ENCODE peak calls at places on chromosome 3, in seven cellular contexts. F is HCT116, X is GM23338, B is esophagus muscularis mucosa, O is testis, I is MM.1S, S is upper lobe of right lung. H is an unnamed sample. For H3K4me1, the result is how much of the 10 kb centered on the place peaks cover.

GRCh38 chr3:13657660-13658435 is 108.9 kb downstream of the FBLN2 start:
- DNase-seq in F (peak), X (peak), B (no peak), O (peak), I (peak), S (peak), H (peak)

GRCh38 chr3:13686332-13686731 is 137.4 kb downstream of the FBLN2 start:
- DNase-seq in F (no peak), X (peak), B (no peak), O (no peak), I (no peak), S (no peak), H (no peak)

GRCh38 chr3:11910971-11911531 is 64.4 kb upstream of the TAMM41 start:
- DNase-seq in F (no peak), X (no peak), B (no peak), O (no peak), I (no peak), S (peak), H (no peak)

GRCh38 chr3:150286390-150287147 is 121.5 kb upstream of the TSC22D2 start:
- DNase-seq in F (peak), X (peak), B (no peak), O (no peak), I (peak), S (no peak), H (no peak)

GRCh38 chr3:57544181-57545125 is at the start of gene DNAH12:
- DNase-seq in F (no peak), X (peak), B (no peak), O (peak), I (no peak), S (peak), H (peak)

GRCh38 chr3:140153736-140154135 is 218.8 kb downstream of the CLSTN2 start:
- DNase-seq in F (no peak), X (no peak), B (peak), O (no peak), I (no peak), S (no peak), H (no peak)

GRCh38 chr3:100097919-100098896 is 16.1 kb downstream of the FILIP1L start:
- DNase-seq in F (no peak), X (no peak), B (no peak), O (no peak), I (no peak), S (no peak), H (peak)

GRCh38 chr3:122697952-122698625 is 17.4 kb downstream of the PARP14 start:
- DNase-seq in F (no peak), X (no peak), B (no peak), O (no peak), I (no peak), S (no peak), H (no peak)

GRCh38 chr3:52246728-52247454 is 1.3 kb downstream of the PPM1M start:
- DNase-seq in F (no peak), X (no peak), B (no peak), O (no peak), I (no peak), S (peak), H (peak)

DNA sequence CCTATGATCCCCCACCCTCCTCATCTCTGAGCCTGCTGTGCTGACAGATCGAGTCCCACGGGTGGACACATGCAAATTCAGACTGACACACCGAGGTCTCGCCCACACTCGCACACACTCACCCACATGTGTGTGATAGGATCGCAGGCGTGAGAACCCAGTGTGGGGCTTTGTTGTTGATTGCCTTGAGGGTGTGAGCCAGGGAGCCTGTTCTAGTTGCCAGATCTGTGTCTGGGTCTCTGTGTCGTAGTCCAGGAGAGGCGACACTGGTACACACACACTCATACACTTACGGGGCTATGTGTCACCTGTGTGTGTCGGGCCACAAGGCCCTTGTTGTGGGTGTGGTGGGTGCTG is 2.0 kb downstream of the EPHB3 start:
- DNase-seq in F (no peak), X (no peak), B (no peak), O (no peak), I (no peak), S (no peak), H (no peak)
- H3K4me1 ChIP-seq in F (under half), X (half or more), B (half or more), O (under half), I (under half), S (under half), H (half or more)

DNA sequence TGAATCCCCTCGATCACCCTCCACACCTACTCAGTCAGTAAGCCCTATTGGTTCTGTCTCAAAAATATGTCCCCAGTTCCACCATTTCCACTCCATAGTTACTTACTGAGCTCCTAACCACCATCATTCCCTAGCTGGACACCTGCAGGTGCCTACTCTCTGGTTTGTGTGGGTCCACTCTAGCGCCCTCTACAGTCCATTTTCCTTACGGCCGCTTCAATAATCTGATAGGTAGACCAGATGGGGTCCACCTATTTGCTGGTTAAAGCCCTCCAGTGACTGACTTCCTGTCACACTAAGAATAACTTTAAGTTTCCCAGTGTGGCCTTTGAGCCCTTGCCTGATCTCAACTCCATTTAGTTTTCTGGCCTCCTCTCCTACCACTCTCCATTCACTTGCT is 5.0 kb downstream of the GXYLT2 start:
- DNase-seq in F (no peak), X (peak), B (no peak), O (peak), I (no peak), S (no peak), H (no peak)
- TF ChIP-seq CTCF in F (peak), X (peak), B (no peak), O (no peak), I (peak), S (peak), H (no peak)

DNA sequence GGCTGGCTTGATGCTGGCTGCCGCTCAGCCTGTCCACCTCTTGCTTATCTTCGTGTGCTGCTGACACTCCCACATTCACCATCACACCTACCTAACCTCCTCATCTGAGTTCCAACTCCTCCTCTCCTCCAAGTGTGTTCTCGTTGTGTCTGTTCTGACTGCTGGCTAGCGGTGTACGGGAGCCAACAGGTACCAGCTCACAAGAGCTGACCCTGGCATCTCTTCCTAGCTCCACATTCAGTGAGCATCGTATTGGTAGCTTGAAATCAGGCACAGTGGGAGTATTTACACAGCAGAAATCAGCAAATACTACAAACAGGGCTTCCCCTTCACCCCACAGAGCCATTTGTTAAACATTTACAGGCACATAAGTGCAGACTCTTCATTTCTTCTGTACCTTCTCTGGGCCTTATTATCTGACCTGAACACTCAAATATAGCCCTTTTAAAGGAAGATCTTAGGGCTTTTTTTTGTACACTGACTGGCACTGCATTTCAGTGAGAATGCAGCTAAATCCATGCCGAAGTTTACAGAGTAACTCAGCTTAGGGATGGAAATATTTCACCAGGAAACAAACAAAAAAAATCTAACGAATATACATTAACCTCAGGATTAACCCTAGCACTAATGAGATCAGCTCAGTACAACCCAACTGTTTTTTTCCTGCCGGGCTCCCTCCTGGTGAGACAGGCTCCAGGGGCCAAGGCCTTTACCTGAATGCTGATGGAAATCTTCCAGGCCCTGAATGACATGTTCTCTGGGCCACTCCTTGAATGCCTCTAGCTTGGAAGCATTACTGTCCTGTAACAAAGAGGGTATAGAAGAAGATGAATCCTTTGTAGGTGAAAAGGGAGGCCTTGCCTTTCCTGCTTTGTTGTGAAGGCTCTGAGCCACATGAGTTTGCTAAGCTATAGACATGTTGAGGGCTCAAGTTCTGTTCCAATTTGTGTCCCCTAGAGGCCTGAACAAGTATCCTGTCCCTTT is 150.5 kb upstream of the LPP start:
- DNase-seq in F (no peak), X (no peak), B (no peak), O (no peak), I (no peak), S (no peak), H (peak)
- H3K4me1 ChIP-seq in F (under half), X (under half), B (under half), O (under half), I (under half), S (under half), H (under half)

GRCh38 chr3:187044871-187045552 is 94.3 kb downstream of the RPL39L start:
- DNase-seq in F (no peak), X (no peak), B (no peak), O (no peak), I (no peak), S (no peak), H (no peak)
- TF ChIP-seq CTCF in F (peak), X (no peak), B (no peak), O (no peak), I (peak), S (no peak), H (no peak)

GRCh38 chr3:172137287-172138030 is 98.1 kb downstream of the FNDC3B start:
- DNase-seq in F (no peak), X (no peak), B (no peak), O (no peak), I (no peak), S (no peak), H (no peak)

GRCh38 chr3:172139528-172140276 is 100.3 kb downstream of the FNDC3B start:
- DNase-seq in F (no peak), X (no peak), B (no peak), O (no peak), I (no peak), S (no peak), H (no peak)

GRCh38 chr3:172138031-172138538 is 98.7 kb downstream of the FNDC3B start:
- DNase-seq in F (no peak), X (no peak), B (no peak), O (no peak), I (no peak), S (no peak), H (no peak)

GRCh38 chr3:172140499-172141391 is 101.4 kb downstream of the FNDC3B start:
- DNase-seq in F (no peak), X (peak), B (no peak), O (no peak), I (no peak), S (no peak), H (peak)

DNA sequence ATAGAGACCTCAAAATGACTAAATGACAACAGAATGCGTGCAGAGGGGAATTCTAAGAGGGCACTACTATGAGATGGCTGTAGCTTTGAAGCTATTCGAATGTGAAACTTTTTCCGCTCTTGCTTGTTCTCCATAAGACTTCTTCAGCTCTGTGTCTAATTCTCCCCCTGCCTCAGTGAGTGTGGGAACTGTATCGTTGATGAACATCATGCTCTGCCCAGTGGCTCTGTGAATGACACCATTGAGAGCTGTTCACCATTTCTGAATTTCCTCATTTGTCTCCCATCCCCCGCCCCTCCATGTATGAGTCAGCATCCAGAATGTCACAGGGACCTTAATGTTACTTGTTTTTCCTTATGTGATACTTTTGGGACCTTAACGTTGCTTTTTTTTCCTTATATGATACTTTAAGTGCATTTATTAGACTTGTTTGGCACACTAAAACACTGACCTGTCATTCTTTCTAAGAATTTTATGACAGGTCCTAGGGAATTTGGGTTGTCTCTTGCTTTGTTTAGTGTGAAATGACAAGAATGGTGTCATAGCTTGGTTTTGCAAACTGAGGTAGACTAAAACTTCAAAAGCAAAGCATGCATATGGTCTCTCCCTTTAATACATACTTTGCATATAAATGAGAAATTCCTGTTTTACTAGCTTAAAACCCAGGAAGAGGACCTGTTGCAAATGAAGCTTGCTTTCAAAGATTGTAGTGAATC is 99.6 kb downstream of the FNDC3B start:
- DNase-seq in F (no peak), X (no peak), B (no peak), O (peak), I (no peak), S (no peak), H (peak)
- H3K4me1 ChIP-seq in F (half or more), X (half or more), B (half or more), O (half or more), I (half or more), S (half or more), H (half or more)

GRCh38 chr3:184234671-184235380 is 5.4 kb downstream of the VWA5B2 start:
- DNase-seq in F (no peak), X (no peak), B (no peak), O (no peak), I (no peak), S (no peak), H (no peak)

GRCh38 chr3:184233127-184233843 is 3.9 kb downstream of the VWA5B2 start:
- DNase-seq in F (no peak), X (no peak), B (no peak), O (no peak), I (no peak), S (no peak), H (no peak)

GRCh38 chr3:184236033-184236410 is 6.6 kb downstream of the VWA5B2 start:
- DNase-seq in F (no peak), X (no peak), B (no peak), O (no peak), I (no peak), S (no peak), H (no peak)

GRCh38 chr3:184235381-184236032 is 6.1 kb downstream of the VWA5B2 start:
- DNase-seq in F (no peak), X (no peak), B (no peak), O (no peak), I (no peak), S (no peak), H (no peak)

GRCh38 chr3:184234224-184234623 is 4.8 kb downstream of the VWA5B2 start:
- DNase-seq in F (peak), X (peak), B (no peak), O (peak), I (no peak), S (peak), H (peak)
- TF ChIP-seq CTCF in F (peak), X (no peak), B (no peak), O (no peak), I (peak), S (no peak), H (no peak)

DNA sequence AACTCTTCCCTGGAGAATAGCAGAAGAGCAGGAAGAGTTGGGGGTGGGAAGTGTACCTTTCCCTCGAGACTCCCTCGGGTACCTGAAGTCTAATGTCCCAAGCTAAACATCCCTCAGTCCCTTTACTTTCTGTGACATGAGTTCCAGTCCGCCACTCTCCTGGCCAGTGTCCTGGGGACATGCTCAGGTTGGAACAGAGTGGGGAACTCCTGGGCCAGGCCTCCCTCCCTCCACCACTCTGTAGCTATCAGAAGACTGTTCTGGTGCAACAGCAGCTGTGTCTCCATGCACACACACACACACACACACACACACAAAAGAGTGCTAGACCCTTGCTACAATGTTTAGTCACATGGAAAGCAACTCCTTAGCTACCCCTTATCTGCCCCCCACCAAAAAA is 155.0 kb upstream of the HES1 start:
- DNase-seq in F (no peak), X (no peak), B (peak), O (no peak), I (no peak), S (no peak), H (no peak)
- H3K4me1 ChIP-seq in F (under half), X (under half), B (under half), O (under half), I (under half), S (under half), H (under half)